ENCODE peak calls at places on chromosomes 3 and 15, in five cellular contexts. X, D, H, B and Q are unnamed samples.

GRCh38 chr15:43370310-43370974 is 401 bp downstream of the ZSCAN29 start:
- DNase-seq in X (peak), D (peak), H (no peak), B (no peak), Q (no peak)

GRCh38 chr3:197083486-197083885 is 53.9 kb upstream of the MELTF start:
- DNase-seq in X (peak), D (peak), H (no peak), B (no peak), Q (no peak)

GRCh38 chr3:153210660-153211059 is 48.6 kb downstream of the RAP2B start:
- DNase-seq in X (no peak), D (no peak), H (no peak), B (no peak), Q (no peak)

GRCh38 chr3:29282431-29283296 is 1.8 kb downstream of the RBMS3 start:
- DNase-seq in X (peak), D (no peak), H (no peak), B (no peak), Q (no peak)

GRCh38 chr3:6779140-6779539 is 81.8 kb upstream of the GRM7 start:
- DNase-seq in X (no peak), D (no peak), H (no peak), B (no peak), Q (no peak)

GRCh38 chr15:68586274-68586961 is 7.6 kb downstream of the CORO2B start:
- DNase-seq in X (peak), D (no peak), H (no peak), B (no peak), Q (no peak)

GRCh38 chr3:23713641-23714040 is 92.1 kb upstream of the UBE2E1 start:
- DNase-seq in X (no peak), D (no peak), H (no peak), B (no peak), Q (no peak)

GRCh38 chr15:31306426-31307269 is 20.0 kb upstream of the KLF13 start:
- DNase-seq in X (no peak), D (no peak), H (no peak), B (no peak), Q (no peak)